ENCODE peak calls at places on chromosomes 7 and 10, in five cellular contexts. S is breast epithelium, W is mesendoderm, B is aorta, Z is uterus. R is an unnamed sample.

GRCh38 chr7:154832557-154833138 is 170.3 kb downstream of the PAXIP1 start:
- DNase-seq in W (peak; percentile 78), Z (no peak), B (no peak), S (no peak), R (no peak)

GRCh38 chr10:128001346-128001745 is 94.4 kb downstream of the PTPRE start:
- DNase-seq in W (no peak), B (no peak), Z (no peak), S (no peak), R (no peak)

GRCh38 chr7:34096135-34096775 is 190.9 kb downstream of the BMPER start:
- DNase-seq in Z (peak; percentile 76), B (peak; percentile 78), S (peak; percentile 21), W (no peak), R (peak; percentile 94)

GRCh38 chr7:32163141-32163806 is 93.1 kb upstream of the PDE1C start:
- DNase-seq in S (peak; percentile 43), Z (peak; percentile 78), B (peak; percentile 88), W (peak; percentile 68), R (no peak)

GRCh38 chr7:23247602-23248335 is 1.2 kb downstream of the GPNMB start:
- DNase-seq in W (peak; percentile 16), B (peak; percentile 84), S (no peak), Z (peak; percentile 38), R (peak; percentile 22)

GRCh38 chr7:80134536-80135305 is at the start of gene GNAI1:
- DNase-seq in B (peak; percentile 93), Z (peak; percentile 76), W (peak; percentile 85), S (peak; percentile 23), R (no peak)

GRCh38 chr10:110214380-110214826 is 7.0 kb downstream of the MXI1 start:
- DNase-seq in S (no peak), W (no peak), B (no peak), Z (no peak), R (no peak)

GRCh38 chr7:139769066-139769465 is 8.7 kb downstream of the HIPK2 start:
- DNase-seq in S (no peak), W (no peak), Z (no peak), B (no peak), R (no peak)

GRCh38 chr10:130261766-130262165 is 125.6 kb downstream of the GLRX3 start:
- DNase-seq in B (no peak), S (no peak), W (no peak), Z (no peak), R (no peak)

GRCh38 chr7:74173491-74173865 is 678 bp upstream of the EIF4H start:
- DNase-seq in B (no peak), S (no peak), Z (no peak), W (no peak), R (no peak)

GRCh38 chr10:61588770-61589211 is 73.9 kb upstream of the CABCOCO1 start:
- DNase-seq in Z (no peak), S (no peak), W (no peak), B (no peak), R (no peak)

GRCh38 chr10:49174261-49174925 is 13.8 kb downstream of the TMEM273 start:
- DNase-seq in S (no peak), Z (no peak), W (peak; percentile 14), B (no peak), R (no peak)

GRCh38 chr10:49173848-49174247 is 14.3 kb downstream of the TMEM273 start:
- DNase-seq in S (no peak), W (no peak), Z (no peak), B (no peak), R (no peak)

GRCh38 chr10:49172204-49173132 is 15.7 kb downstream of the TMEM273 start:
- DNase-seq in Z (no peak), W (no peak), B (no peak), S (no peak), R (no peak)

GRCh38 chr10:49174926-49175500 is 13.2 kb downstream of the TMEM273 start:
- DNase-seq in W (peak; percentile 15), S (no peak), B (no peak), Z (no peak), R (no peak)

GRCh38 chr10:49173201-49173772 is 14.9 kb downstream of the TMEM273 start:
- DNase-seq in W (peak; percentile 81), B (no peak), S (no peak), Z (no peak), R (no peak)
- H3K4me1 ChIP-seq in W (peaks cover 7% of the 10 kb centered on the region), B (no peaks in the 10 kb centered on the region), S (no peaks in the 10 kb centered on the region), Z (no peaks in the 10 kb centered on the region), R (peaks cover 6% of the 10 kb centered on the region)

DNA sequence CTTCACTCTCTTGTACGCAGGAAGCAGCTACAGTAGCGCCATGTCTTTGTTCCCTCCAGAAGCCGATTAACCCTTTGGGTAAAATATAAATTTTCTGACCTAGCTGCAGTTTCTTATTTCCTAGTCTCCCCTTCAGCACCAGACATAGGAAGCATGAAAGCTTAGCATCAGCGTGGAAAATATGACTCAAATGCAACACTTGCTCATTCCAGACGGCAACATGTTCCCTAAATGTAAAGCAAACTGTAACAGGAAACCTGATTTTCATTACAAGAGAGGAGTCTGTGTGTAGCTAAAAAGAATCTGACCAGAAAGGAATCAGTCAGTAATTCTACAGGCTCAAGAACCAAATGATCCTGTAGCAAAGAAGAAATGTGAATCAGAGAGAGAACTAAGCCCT is 219.3 kb downstream of the C7orf25 start:
- DNase-seq in W (no peak), S (no peak), B (no peak), Z (no peak), R (no peak)
- H3K4me1 ChIP-seq in W (no peaks in the 10 kb centered on the region), S (no peaks in the 10 kb centered on the region), B (peaks cover 4% of the 10 kb centered on the region), Z (no peaks in the 10 kb centered on the region), R (no peaks in the 10 kb centered on the region)

GRCh38 chr7:5035276-5035675 is 10.4 kb upstream of the RBAK start:
- DNase-seq in S (no peak), Z (no peak), B (no peak), W (no peak), R (no peak)

GRCh38 chr7:5041047-5041446 is 4.6 kb upstream of the RBAK start:
- DNase-seq in W (no peak), Z (no peak), S (no peak), B (no peak), R (no peak)

GRCh38 chr7:5036446-5036845 is 9.2 kb upstream of the RBAK start:
- DNase-seq in Z (no peak), S (no peak), W (no peak), B (no peak), R (no peak)
- H3K4me1 ChIP-seq in Z (no peaks in the 10 kb centered on the region), S (no peaks in the 10 kb centered on the region), W (no peaks in the 10 kb centered on the region), B (no peaks in the 10 kb centered on the region), R (no peaks in the 10 kb centered on the region)

GRCh38 chr10:7389346-7389745 is 21.5 kb downstream of the SFMBT2 start:
- DNase-seq in Z (no peak), S (no peak), W (no peak), B (no peak), R (no peak)
- H3K4me1 ChIP-seq in Z (no peaks in the 10 kb centered on the region), S (no peaks in the 10 kb centered on the region), W (no peaks in the 10 kb centered on the region), B (no peaks in the 10 kb centered on the region), R (peaks cover 11% of the 10 kb centered on the region)

R was measured in gastrocnemius medialis.